ENCODE peak calls at places on chromosomes 4 and X, in six cellular contexts. N is fibroblast of the aortic adventitia, F is colonic mucosa, W is esophagus muscularis mucosa, V is brain microvascular endothelial cell, G is ascending aorta. O is an unnamed sample.

GRCh38 chr4:104344342-104344980 is 150.2 kb downstream of the CXXC4 start:
- DNase-seq in N (no peak), F (no peak), W (no peak), V (no peak), G (no peak), O (no peak)

GRCh38 chrX:154002215-154002719 is 17.4 kb downstream of the IRAK1 start:
- DNase-seq in N (peak), F (no peak), W (no peak), V (no peak), G (no peak), O (no peak)

GRCh38 chrX:132775230-132775823 is 183.1 kb downstream of the HS6ST2 start:
- DNase-seq in N (no peak), F (no peak), W (no peak), V (no peak), G (no peak), O (no peak)

GRCh38 chrX:101051153-101051548 is 760 bp downstream of the TRMT2B start:
- DNase-seq in N (no peak), F (no peak), W (no peak), V (peak), G (no peak), O (no peak)

GRCh38 chrX:97461763-97462162 is 578.1 kb downstream of the RPA4 start:
- DNase-seq in N (no peak), F (no peak), W (no peak), V (no peak), G (no peak), O (no peak)

GRCh38 chr4:14524236-14524635 is 478.0 kb upstream of the CPEB2 start:
- DNase-seq in N (no peak), F (no peak), W (no peak), V (peak), G (no peak), O (no peak)

GRCh38 chrX:129622757-129623301 is 31.9 kb downstream of the APLN start:
- DNase-seq in N (peak), F (no peak), W (no peak), V (peak), G (no peak), O (no peak)

GRCh38 chrX:135185795-135186443 is 14.7 kb upstream of the CT55 start:
- DNase-seq in N (peak), F (no peak), W (no peak), V (peak), G (no peak), O (peak)

GRCh38 chr4:176150283-176150682 is 45.1 kb downstream of the SPATA4 start:
- DNase-seq in N (peak), F (no peak), W (no peak), V (peak), G (no peak), O (no peak)

GRCh38 chr4:1643971-1644735 is 40.0 kb downstream of the FAM53A start:
- DNase-seq in N (no peak), F (no peak), W (no peak), V (no peak), G (no peak), O (no peak)

GRCh38 chr4:11297201-11297600 is 131.5 kb downstream of the HS3ST1 start:
- DNase-seq in N (peak), F (no peak), W (no peak), V (no peak), G (no peak), O (no peak)

GRCh38 chr4:27003602-27004238 is 143.1 kb downstream of the STIM2 start:
- DNase-seq in N (no peak), F (no peak), W (no peak), V (peak), G (no peak), O (no peak)

GRCh38 chr4:20761382-20761781 is 61.1 kb downstream of the PACRGL start:
- DNase-seq in N (no peak), F (no peak), W (no peak), V (no peak), G (no peak), O (no peak)

GRCh38 chr4:133711817-133712216 is 489.8 kb downstream of the PABPC4L start:
- DNase-seq in N (peak), F (no peak), W (no peak), V (peak), G (no peak), O (no peak)

GRCh38 chr4:150826302-150826701 is 188.8 kb downstream of the LRBA start:
- DNase-seq in N (no peak), F (no peak), W (no peak), V (no peak), G (no peak), O (no peak)

GRCh38 chr4:6991771-6992557 is 51.2 kb upstream of the TADA2B start:
- DNase-seq in N (peak), F (no peak), W (no peak), V (peak), G (peak), O (no peak)

GRCh38 chr4:47972181-47972580 is 44.3 kb downstream of the CNGA1 start:
- DNase-seq in N (no peak), F (no peak), W (no peak), V (no peak), G (no peak), O (no peak)

GRCh38 chr4:36011381-36011780 is 232.9 kb downstream of the ARAP2 start:
- DNase-seq in N (no peak), F (no peak), W (no peak), V (no peak), G (no peak), O (no peak)

GRCh38 chr4:66565796-66566195 is 895.5 kb upstream of the EPHA5 start:
- DNase-seq in N (peak), F (no peak), W (no peak), V (no peak), G (no peak), O (no peak)

DNA sequence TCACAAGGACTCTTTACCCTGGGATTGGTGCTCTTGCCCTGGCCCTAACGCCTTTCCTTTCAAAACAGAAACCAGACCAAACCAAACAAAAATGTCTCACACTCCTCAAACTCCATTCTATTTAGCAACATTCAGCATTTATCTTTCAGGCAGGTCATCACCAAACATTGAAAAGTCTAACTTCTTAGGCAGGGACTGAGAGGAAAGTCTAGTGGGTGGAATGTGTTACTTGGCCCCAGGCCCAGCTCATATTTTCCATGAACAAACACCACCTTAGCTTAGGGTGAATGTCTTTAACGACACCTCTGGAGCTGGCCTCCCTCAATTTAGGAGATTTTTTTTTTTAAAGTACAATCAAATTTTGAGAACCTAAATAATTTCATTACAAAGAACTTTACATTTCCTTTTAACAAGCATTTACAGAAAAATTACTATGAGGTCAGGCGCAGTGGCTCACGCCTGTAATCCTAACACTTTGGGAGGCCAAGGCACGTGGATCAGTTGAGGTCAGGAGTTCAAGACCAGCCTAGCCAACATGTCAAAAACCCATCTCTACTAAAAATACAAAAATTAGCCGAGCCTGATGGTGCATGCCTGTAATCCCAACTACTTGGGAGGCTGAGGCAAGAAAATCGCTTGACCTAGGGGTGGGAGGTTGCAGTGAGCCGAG is 10.2 kb upstream of the N4BP2 start:
- DNase-seq in N (peak), F (peak), W (no peak), V (peak), G (no peak), O (peak)
- TF ChIP-seq CTCF in N (peak), F (no peak), W (no peak), V (peak), G (no peak), O (no peak)

GRCh38 chr4:75490155-75490554 is 24.0 kb downstream of the RCHY1 start:
- DNase-seq in N (peak), F (no peak), W (no peak), V (no peak), G (no peak), O (no peak)
- TF ChIP-seq CTCF in N (peak), F (peak), W (peak), V (peak), G (no peak), O (no peak)

DNA sequence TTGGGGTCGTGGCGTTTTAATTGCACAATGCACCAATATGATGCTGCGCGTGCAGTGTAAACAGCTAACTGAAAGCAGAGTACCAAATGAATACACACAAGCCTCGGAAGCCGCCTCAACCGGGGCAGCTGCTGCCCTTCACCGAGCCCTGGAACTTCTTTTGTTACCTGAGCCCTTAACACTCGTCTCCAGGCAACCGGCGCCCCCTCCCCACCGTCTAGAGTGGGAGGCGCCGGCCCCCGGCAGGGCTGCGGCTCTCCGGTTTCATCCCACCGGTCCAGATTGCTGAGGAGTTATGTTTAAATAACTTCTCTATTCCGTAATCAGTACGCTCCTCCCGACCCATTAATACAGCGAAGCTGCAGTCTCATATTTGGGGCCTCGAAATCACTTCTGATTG is 173.2 kb upstream of the TBL1X start:
- DNase-seq in N (no peak), F (no peak), W (no peak), V (no peak), G (no peak), O (no peak)
- TF ChIP-seq CTCF in N (no peak), F (no peak), W (no peak), V (no peak), G (no peak), O (no peak)

GRCh38 chr4:144658015-144658567 is 12.1 kb downstream of the HHIP start:
- DNase-seq in N (no peak), F (no peak), W (no peak), V (no peak), G (no peak), O (no peak)

GRCh38 chr4:144659493-144659892 is 13.5 kb downstream of the HHIP start:
- DNase-seq in N (no peak), F (no peak), W (no peak), V (no peak), G (no peak), O (no peak)

GRCh38 chr4:144655491-144655890 is 9.5 kb downstream of the HHIP start:
- DNase-seq in N (peak), F (no peak), W (no peak), V (no peak), G (no peak), O (no peak)

GRCh38 chr4:144658908-144659307 is 13.0 kb downstream of the HHIP start:
- DNase-seq in N (peak), F (no peak), W (no peak), V (no peak), G (no peak), O (no peak)

GRCh38 chr4:144656857-144657256 is 10.9 kb downstream of the HHIP start:
- DNase-seq in N (peak), F (no peak), W (no peak), V (no peak), G (no peak), O (no peak)
- TF ChIP-seq CTCF in N (no peak), F (no peak), W (no peak), V (no peak), G (no peak), O (no peak)

GRCh38 chrX:40966204-40966820 is 118.9 kb upstream of the USP9X start:
- DNase-seq in N (peak), F (no peak), W (no peak), V (no peak), G (no peak), O (no peak)

GRCh38 chrX:40960041-40960440 is 125.2 kb upstream of the USP9X start:
- DNase-seq in N (no peak), F (no peak), W (no peak), V (no peak), G (no peak), O (no peak)

GRCh38 chrX:40964008-40964407 is 121.2 kb upstream of the USP9X start:
- DNase-seq in N (no peak), F (no peak), W (no peak), V (no peak), G (no peak), O (no peak)

GRCh38 chrX:40964633-40965586 is 120.3 kb upstream of the USP9X start:
- DNase-seq in N (no peak), F (no peak), W (no peak), V (no peak), G (no peak), O (peak)

GRCh38 chrX:40962793-40963407 is 122.3 kb upstream of the USP9X start:
- DNase-seq in N (no peak), F (no peak), W (no peak), V (no peak), G (no peak), O (no peak)
- TF ChIP-seq CTCF in N (no peak), F (no peak), W (no peak), V (no peak), G (no peak), O (no peak)

GRCh38 chrX:12967711-12968465 is 7.0 kb upstream of the TMSB4X start:
- DNase-seq in N (no peak), F (no peak), W (no peak), V (no peak), G (peak), O (no peak)

GRCh38 chrX:12972239-12972638 is 2.7 kb upstream of the TMSB4X start:
- DNase-seq in N (no peak), F (no peak), W (no peak), V (no peak), G (no peak), O (no peak)

GRCh38 chrX:12972867-12973560 is 1.9 kb upstream of the TMSB4X start:
- DNase-seq in N (no peak), F (no peak), W (no peak), V (no peak), G (no peak), O (no peak)

GRCh38 chrX:12971282-12972003 is 3.5 kb upstream of the TMSB4X start:
- DNase-seq in N (no peak), F (no peak), W (no peak), V (no peak), G (peak), O (peak)

GRCh38 chrX:12970691-12971202 is 4.2 kb upstream of the TMSB4X start:
- DNase-seq in N (peak), F (no peak), W (no peak), V (no peak), G (peak), O (peak)
- TF ChIP-seq CTCF in N (peak), F (no peak), W (peak), V (peak), G (peak), O (peak)

DNA sequence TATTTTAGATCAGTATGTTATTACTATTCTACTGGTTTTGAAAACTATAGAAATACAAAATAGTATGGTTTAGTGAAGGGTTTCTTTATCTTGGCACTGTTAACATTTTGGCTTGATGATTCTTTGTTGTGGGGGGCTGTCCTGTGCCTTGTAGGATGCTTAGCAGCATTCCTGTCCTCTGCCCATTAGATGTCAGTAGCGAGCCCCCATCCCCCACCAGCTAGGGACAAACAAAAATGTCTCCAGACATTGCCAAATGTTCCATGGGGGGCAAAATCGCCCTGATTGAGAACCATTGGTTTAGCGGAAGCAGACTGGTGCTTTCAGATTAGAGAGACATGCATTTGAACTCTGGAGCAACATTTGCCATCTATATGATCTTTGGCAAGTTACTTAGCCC is 23.3 kb downstream of the SPARCL1 start:
- DNase-seq in N (no peak), F (no peak), W (no peak), V (no peak), G (no peak), O (no peak)
- TF ChIP-seq CTCF in N (no peak), F (no peak), W (no peak), V (peak), G (no peak), O (no peak)

GRCh38 chrX:48467331-48467761 is 2.7 kb downstream of the SLC38A5 start:
- DNase-seq in N (no peak), F (no peak), W (no peak), V (no peak), G (no peak), O (no peak)

GRCh38 chrX:48470110-48470832 is at the start of gene SLC38A5:
- DNase-seq in N (no peak), F (peak), W (no peak), V (no peak), G (no peak), O (no peak)

GRCh38 chrX:48470833-48471118 is 716 bp upstream of the SLC38A5 start:
- DNase-seq in N (no peak), F (no peak), W (no peak), V (no peak), G (no peak), O (no peak)

GRCh38 chrX:48468247-48468671 is 1.8 kb downstream of the SLC38A5 start:
- DNase-seq in N (no peak), F (peak), W (no peak), V (no peak), G (no peak), O (no peak)

DNA sequence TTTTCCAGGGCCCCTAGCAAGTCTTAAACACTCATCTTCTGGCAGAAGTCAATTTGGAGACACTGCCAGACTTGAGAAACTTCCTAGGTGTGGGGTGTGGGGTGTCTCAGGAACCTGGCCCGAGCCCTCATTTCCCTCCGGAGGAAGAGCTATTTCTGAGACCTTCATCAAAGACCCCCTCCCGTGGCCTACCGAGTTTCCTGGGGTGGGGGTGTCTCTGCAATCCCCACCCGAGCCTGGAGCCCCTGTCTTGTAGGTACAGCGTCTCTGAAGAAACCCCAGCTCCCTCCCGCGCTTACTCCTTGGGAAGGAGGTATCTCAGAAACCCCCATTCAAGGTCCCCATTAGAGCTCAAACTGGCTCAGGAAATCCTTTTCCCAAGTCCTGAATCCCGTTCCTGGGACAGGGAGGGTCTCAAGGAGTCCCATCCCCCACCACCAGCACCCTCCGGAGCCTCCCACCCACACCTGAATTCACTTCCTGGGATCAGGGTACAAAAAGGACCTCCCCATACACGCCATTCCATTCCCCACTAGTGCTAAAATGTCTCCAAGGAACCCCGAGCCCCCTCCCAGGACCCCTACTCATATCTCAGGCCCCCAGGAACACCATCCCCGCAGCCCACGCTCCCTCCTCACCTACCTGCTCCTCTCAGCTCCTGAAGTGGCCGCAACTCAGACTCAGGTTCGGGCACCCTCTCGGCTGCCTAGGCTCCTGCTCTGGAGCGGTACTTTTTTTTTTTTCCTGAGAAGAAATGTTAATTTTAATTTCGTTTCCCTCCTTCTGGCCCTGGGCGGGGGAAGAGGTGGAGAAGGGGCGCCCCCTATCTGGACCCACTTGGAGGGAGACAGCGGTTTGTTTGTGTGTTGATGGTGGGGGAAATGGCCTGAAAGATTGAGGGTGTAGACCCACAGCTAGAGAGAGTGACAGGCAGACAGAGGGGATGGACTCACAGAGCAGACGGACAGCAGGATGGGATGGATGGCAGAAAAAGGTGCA is 1.1 kb downstream of the SLC38A5 start:
- DNase-seq in N (no peak), F (peak), W (no peak), V (no peak), G (no peak), O (no peak)
- TF ChIP-seq CTCF in N (peak), F (no peak), W (no peak), V (peak), G (no peak), O (no peak)